ENCODE peak calls at places on chromosome 18, in eight cellular contexts. One of them, this sample, is unnamed.
A peak's percentile ranks its signal among the peaks of the same experiment; 100 is the strongest.

GRCh38 chr18:5546660-5547059 is 2.9 kb upstream of the EPB41L3 start:
- DNase-seq in right atrium auricular region: no peak
- DNase-seq in B cell: no peak
- DNase-seq in fibroblast of the conjunctiva: peak; percentile 65
- DNase-seq in coronary artery: no peak
- DNase-seq in cardiac muscle cell: peak; percentile 53
- DNase-seq in GM12865: peak; percentile 8
- DNase-seq in posterior vena cava: no peak
- DNase-seq in this sample: no peak

GRCh38 chr18:22417496-22418188 is at the start of gene CTAGE1:
- DNase-seq in B cell: no peak
- DNase-seq in cardiac muscle cell: no peak
- DNase-seq in posterior vena cava: no peak
- DNase-seq in fibroblast of the conjunctiva: no peak
- DNase-seq in right atrium auricular region: no peak
- DNase-seq in coronary artery: no peak
- DNase-seq in GM12865: no peak
- DNase-seq in this sample: no peak

GRCh38 chr18:59549797-59550516 is 147.3 kb downstream of the CCBE1 start:
- DNase-seq in posterior vena cava: no peak
- DNase-seq in coronary artery: no peak
- DNase-seq in cardiac muscle cell: no peak
- DNase-seq in GM12865: no peak
- DNase-seq in right atrium auricular region: no peak
- DNase-seq in fibroblast of the conjunctiva: no peak
- DNase-seq in B cell: no peak
- DNase-seq in this sample: no peak

GRCh38 chr18:48621815-48622555 is 83.2 kb downstream of the CTIF start:
- DNase-seq in cardiac muscle cell: no peak
- DNase-seq in coronary artery: no peak
- DNase-seq in right atrium auricular region: no peak
- DNase-seq in fibroblast of the conjunctiva: no peak
- DNase-seq in GM12865: no peak
- DNase-seq in posterior vena cava: no peak
- DNase-seq in B cell: no peak
- DNase-seq in this sample: no peak

GRCh38 chr18:61595615-61596014 is 262.4 kb downstream of the CDH20 start:
- DNase-seq in B cell: no peak
- DNase-seq in posterior vena cava: no peak
- DNase-seq in coronary artery: no peak
- DNase-seq in right atrium auricular region: no peak
- DNase-seq in GM12865: no peak
- DNase-seq in cardiac muscle cell: no peak
- DNase-seq in fibroblast of the conjunctiva: no peak
- DNase-seq in this sample: no peak

GRCh38 chr18:7116001-7116831 is 1.4 kb downstream of the LAMA1 start:
- DNase-seq in coronary artery: no peak
- DNase-seq in posterior vena cava: no peak
- DNase-seq in GM12865: no peak
- DNase-seq in B cell: no peak
- DNase-seq in fibroblast of the conjunctiva: no peak
- DNase-seq in cardiac muscle cell: peak; percentile 60
- DNase-seq in right atrium auricular region: no peak
- DNase-seq in this sample: no peak

GRCh38 chr18:59837586-59837985 is 62.2 kb upstream of the PMAIP1 start:
- DNase-seq in posterior vena cava: no peak
- DNase-seq in cardiac muscle cell: peak; percentile 72
- DNase-seq in fibroblast of the conjunctiva: peak; percentile 49
- DNase-seq in right atrium auricular region: no peak
- DNase-seq in B cell: peak; percentile 42
- DNase-seq in GM12865: peak; percentile 92
- DNase-seq in coronary artery: no peak
- DNase-seq in this sample: peak; percentile 80

GRCh38 chr18:58579561-58580047 is 49.3 kb downstream of the ALPK2 start:
- DNase-seq in B cell: no peak
- DNase-seq in coronary artery: no peak
- DNase-seq in posterior vena cava: no peak
- DNase-seq in right atrium auricular region: no peak
- DNase-seq in fibroblast of the conjunctiva: peak; percentile 61
- DNase-seq in GM12865: no peak
- DNase-seq in cardiac muscle cell: no peak
- DNase-seq in this sample: no peak

This sample was measured in activated effector memory CD4-positive, alpha-beta T cell treated with anti-CD3 and anti-CD28 coated beads, Interleukin-2, amount 50 U/mL, for 16 hours.